ENCODE peak calls at places on chromosomes 12 and 14, in six cellular contexts. E is lower lobe of right lung, J is esophagus squamous epithelium, B is left ventricle myocardium inferior, V is gastrocnemius medialis, C is prostate gland. X is an unnamed sample.

GRCh38 chr12:9390761-9391160 is 182.6 kb upstream of the PZP start:
- DNase-seq in E (no peak), J (no peak), B (no peak), V (no peak), C (no peak), X (no peak)

GRCh38 chr14:93648440-93649168 is 139.7 kb downstream of the PRIMA1 start:
- DNase-seq in E (no peak), J (no peak), B (no peak), V (no peak), C (no peak), X (no peak)

GRCh38 chr12:119302334-119303132 is 32.0 kb upstream of the CCDC60 start:
- DNase-seq in E (no peak), J (no peak), B (no peak), V (no peak), C (no peak), X (no peak)

GRCh38 chr14:97783001-97783400 is 985.8 kb downstream of the VRK1 start:
- DNase-seq in E (no peak), J (no peak), B (no peak), V (no peak), C (no peak), X (no peak)

GRCh38 chr12:70157099-70157498 is 86.1 kb upstream of the CNOT2 start:
- DNase-seq in E (no peak), J (no peak), B (no peak), V (no peak), C (no peak), X (no peak)

GRCh38 chr14:33564774-33565630 is 385.9 kb downstream of the EGLN3 start:
- DNase-seq in E (no peak), J (no peak), B (no peak), V (no peak), C (no peak), X (peak; percentile 72)

GRCh38 chr12:114245555-114245954 is 160.4 kb downstream of the TBX5 start:
- DNase-seq in E (no peak), J (no peak), B (no peak), V (no peak), C (no peak), X (no peak)

GRCh38 chr12:109987615-109988014 is 8.6 kb downstream of the GIT2 start:
- DNase-seq in E (no peak), J (no peak), B (no peak), V (no peak), C (no peak), X (no peak)

GRCh38 chr12:6230321-6231110 is 30.3 kb downstream of the CD9 start:
- DNase-seq in E (peak; percentile 79), J (peak; percentile 34), B (peak; percentile 42), V (peak; percentile 57), C (peak; percentile 81), X (no peak)

GRCh38 chr12:103956515-103957027 is 9.1 kb upstream of the TDG start:
- DNase-seq in E (no peak), J (no peak), B (no peak), V (no peak), C (no peak), X (peak; percentile 34)

GRCh38 chr12:95700316-95700785 is 90.2 kb downstream of the NTN4 start:
- DNase-seq in E (no peak), J (no peak), B (no peak), V (no peak), C (no peak), X (peak; percentile 10)

GRCh38 chr12:21642707-21643389 is 14.8 kb downstream of the LDHB start:
- DNase-seq in E (no peak), J (no peak), B (no peak), V (no peak), C (no peak), X (no peak)

GRCh38 chr12:23222801-23223200 is 597.8 kb downstream of the ETNK1 start:
- DNase-seq in E (no peak), J (no peak), B (no peak), V (no peak), C (no peak), X (no peak)

GRCh38 chr14:42470427-42470719 is 863.7 kb downstream of the LRFN5 start:
- DNase-seq in E (no peak), J (no peak), B (no peak), V (no peak), C (no peak), X (no peak)

GRCh38 chr14:94045101-94045500 is 19.0 kb downstream of the OTUB2 start:
- DNase-seq in E (no peak), J (no peak), B (no peak), V (no peak), C (no peak), X (no peak)

GRCh38 chr12:87266305-87266704 is 762.9 kb downstream of the C12orf50 start:
- DNase-seq in E (no peak), J (no peak), B (no peak), V (no peak), C (no peak), X (no peak)

GRCh38 chr12:3129301-3130052 is 52.3 kb downstream of the TSPAN9 start:
- DNase-seq in E (no peak), J (no peak), B (no peak), V (no peak), C (no peak), X (no peak)

GRCh38 chr12:84919271-84919670 is 6.7 kb upstream of the SLC6A15 start:
- DNase-seq in E (no peak), J (no peak), B (no peak), V (no peak), C (no peak), X (no peak)

GRCh38 chr12:57241556-57242310 is 9.3 kb downstream of the STAC3 start:
- DNase-seq in E (no peak), J (no peak), B (no peak), V (no peak), C (no peak), X (no peak)

GRCh38 chr14:58491593-58491992 is 64.1 kb downstream of the KIAA0586 start:
- DNase-seq in E (no peak), J (no peak), B (no peak), V (no peak), C (no peak), X (no peak)

GRCh38 chr12:54526800-54527630 is 22.4 kb upstream of the PDE1B start:
- DNase-seq in E (no peak), J (no peak), B (peak; percentile 21), V (no peak), C (no peak), X (no peak)

GRCh38 chr12:132761032-132761910 is at the start of gene ANKLE2:
- DNase-seq in E (peak; percentile 71), J (no peak), B (peak; percentile 50), V (no peak), C (no peak), X (no peak)

GRCh38 chr14:101174980-101175606 is 271.6 kb upstream of the RTL1 start:
- DNase-seq in E (no peak), J (no peak), B (no peak), V (no peak), C (no peak), X (no peak)

GRCh38 chr14:102571478-102572042 is 20.9 kb upstream of the RCOR1 start:
- DNase-seq in E (no peak), J (no peak), B (no peak), V (no peak), C (no peak), X (no peak)

GRCh38 chr14:102571043-102571442 is 21.4 kb upstream of the RCOR1 start:
- DNase-seq in E (no peak), J (no peak), B (no peak), V (no peak), C (no peak), X (no peak)

GRCh38 chr14:102574840-102575478 is 17.5 kb upstream of the RCOR1 start:
- DNase-seq in E (no peak), J (no peak), B (no peak), V (no peak), C (no peak), X (no peak)

GRCh38 chr14:102575479-102576428 is 16.7 kb upstream of the RCOR1 start:
- DNase-seq in E (no peak), J (no peak), B (no peak), V (no peak), C (no peak), X (no peak)

GRCh38 chr14:102573591-102574046 is 18.8 kb upstream of the RCOR1 start:
- DNase-seq in E (no peak), J (no peak), B (no peak), V (no peak), C (no peak), X (no peak)
- H3K27ac ChIP-seq in E (no peak overlapping the region), J (no peak overlapping the region), B (no peak overlapping the region), V (no peak overlapping the region), C (no peak overlapping the region), X (no peak overlapping the region)

GRCh38 chr12:102169922-102170698 is 27.5 kb downstream of the PMCH start:
- DNase-seq in E (no peak), J (no peak), B (no peak), V (no peak), C (no peak), X (no peak)
- TF ChIP-seq CTCF in E (peak; percentile 67), J (peak; percentile 53), B (peak; percentile 84), V (peak; percentile 73), C (peak; percentile 56), X (peak; percentile 74)

DNA sequence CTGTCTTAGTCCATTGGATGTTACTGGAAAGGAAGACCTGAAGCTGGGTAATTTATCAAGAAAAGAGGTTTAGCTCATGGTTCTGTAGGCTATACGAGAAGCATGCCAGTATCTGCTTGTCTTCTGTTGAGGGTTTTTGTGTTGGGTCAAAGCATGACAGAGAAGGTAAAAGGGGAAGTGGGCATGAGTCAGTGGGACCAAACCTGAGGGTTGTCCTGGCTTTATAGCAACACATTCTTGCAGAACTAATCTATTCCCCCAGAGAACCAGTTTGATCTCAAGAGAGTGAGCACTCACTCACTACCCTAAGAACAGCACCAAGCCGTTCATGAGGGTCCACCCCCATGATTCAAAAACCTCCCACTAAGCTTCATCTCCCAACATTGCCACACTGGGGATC is 19.0 kb upstream of the KRAS start:
- DNase-seq in E (no peak), J (no peak), B (no peak), V (no peak), C (no peak), X (no peak)
- H3K27ac ChIP-seq in E (no peak overlapping the region), J (no peak overlapping the region), B (no peak overlapping the region), V (no peak overlapping the region), C (no peak overlapping the region), X (no peak overlapping the region)

GRCh38 chr14:45201908-45202307 is 51.1 kb downstream of the MIS18BP1 start:
- DNase-seq in E (no peak), J (no peak), B (no peak), V (no peak), C (no peak), X (no peak)
- TF ChIP-seq CTCF in E (peak; percentile 10), J (no peak), B (peak; percentile 24), V (no peak), C (no peak), X (no peak)

GRCh38 chr12:67826148-67826547 is 163.1 kb upstream of the IFNG-AS1 start:
- DNase-seq in E (no peak), J (no peak), B (no peak), V (no peak), C (no peak), X (no peak)
- H3K27ac ChIP-seq in E (no peak overlapping the region), J (peak overlapping the region; percentile 78), B (peak overlapping the region; percentile 83), V (peak overlapping the region; percentile 84), C (no peak overlapping the region), X (no peak overlapping the region)

GRCh38 chr14:36241183-36241582 is 64.7 kb upstream of the PTCSC3 start:
- DNase-seq in E (no peak), J (no peak), B (no peak), V (no peak), C (no peak), X (no peak)
- TF ChIP-seq CTCF in E (no peak), J (no peak), B (no peak), V (no peak), C (no peak), X (peak; percentile 27)

X was measured in PC-9.